ENCODE peak calls at places on chromosome 9, in ten cellular contexts. K, O, E, H, S, F, D, C, I and M are unnamed samples.

GRCh38 chr9:33233659-33234335 is 6.2 kb upstream of the SPINK4 start:
- DNase-seq in O (no peak), D (no peak), K (peak), F (peak), H (no peak), S (peak), I (no peak), E (no peak), C (peak), M (no peak)

GRCh38 chr9:131095666-131096489 is 453 bp upstream of the AIF1L start:
- DNase-seq in O (peak), F (no peak), C (no peak), D (no peak), H (no peak), E (no peak), S (no peak), I (peak), K (no peak), M (no peak)

GRCh38 chr9:109507421-109507838 is 9.3 kb upstream of the PTPN3 start:
- DNase-seq in K (no peak), H (no peak), F (no peak), C (peak), O (peak), S (peak), E (no peak), I (no peak), D (no peak), M (no peak)

GRCh38 chr9:136726631-136727191 is 14.3 kb downstream of the DIPK1B start:
- DNase-seq in C (peak), D (peak), K (no peak), I (no peak), S (no peak), E (no peak), H (no peak), F (peak), O (peak), M (no peak)

GRCh38 chr9:6915635-6916034 is 157.9 kb downstream of the KDM4C start:
- DNase-seq in K (no peak), F (no peak), I (no peak), H (no peak), E (no peak), S (no peak), D (no peak), O (no peak), C (no peak), M (no peak)

GRCh38 chr9:135505406-135506187 is 5.1 kb downstream of the MRPS2 start:
- DNase-seq in H (no peak), D (no peak), F (no peak), K (no peak), C (no peak), I (no peak), O (no peak), S (no peak), E (no peak), M (no peak)

GRCh38 chr9:128702949-128703615 is 779 bp downstream of the PKN3 start:
- DNase-seq in F (peak), I (peak), O (no peak), D (no peak), E (peak), K (no peak), H (no peak), C (no peak), S (no peak), M (no peak)

GRCh38 chr9:129270903-129271431 is 92.9 kb upstream of the IER5L start:
- DNase-seq in E (peak), D (no peak), C (peak), F (no peak), I (no peak), H (no peak), O (no peak), K (peak), S (peak), M (peak)

GRCh38 chr9:93663877-93664548 is 87.6 kb downstream of the PHF2 start:
- DNase-seq in O (no peak), D (no peak), E (peak), F (no peak), I (no peak), C (no peak), K (no peak), S (no peak), H (no peak), M (no peak)

GRCh38 chr9:72680593-72681317 is 159.3 kb downstream of the TMC1 start:
- DNase-seq in S (no peak), E (no peak), C (no peak), H (no peak), K (no peak), F (no peak), D (no peak), I (no peak), O (no peak), M (no peak)

GRCh38 chr9:103992938-103993595 is 101.0 kb upstream of the SMC2 start:
- DNase-seq in C (no peak), D (no peak), O (no peak), F (no peak), H (no peak), E (no peak), I (no peak), S (no peak), K (no peak), M (no peak)

GRCh38 chr9:20592673-20593072 is 29.6 kb downstream of the MLLT3 start:
- DNase-seq in H (no peak), I (no peak), K (no peak), E (no peak), S (no peak), C (no peak), F (no peak), D (no peak), O (peak), M (no peak)

GRCh38 chr9:134178781-134179551 is 14.6 kb upstream of the RNU6ATAC start:
- DNase-seq in O (no peak), I (no peak), D (no peak), K (no peak), C (peak), E (peak), F (peak), H (no peak), S (peak), M (no peak)

GRCh38 chr9:98743329-98743728 is 34.6 kb upstream of the GABBR2 start:
- DNase-seq in E (no peak), F (no peak), D (no peak), K (no peak), I (no peak), H (no peak), C (no peak), S (no peak), O (no peak), M (no peak)

GRCh38 chr9:23728736-23729135 is 97.3 kb downstream of the ELAVL2 start:
- DNase-seq in F (no peak), C (no peak), O (no peak), I (no peak), K (no peak), D (no peak), S (peak), H (no peak), E (no peak), M (no peak)

GRCh38 chr9:89534464-89534863 is 36.6 kb upstream of the SEMA4D start:
- DNase-seq in I (no peak), S (no peak), H (no peak), C (no peak), F (no peak), D (no peak), O (no peak), K (no peak), E (no peak), M (no peak)

GRCh38 chr9:134681061-134681661 is 39.6 kb downstream of the COL5A1 start:
- DNase-seq in O (no peak), H (no peak), E (no peak), I (no peak), D (no peak), K (no peak), S (no peak), C (peak), F (no peak), M (no peak)

GRCh38 chr9:137986268-137987099 is 108.9 kb downstream of the CACNA1B start:
- DNase-seq in O (no peak), E (no peak), F (no peak), H (no peak), S (no peak), C (no peak), K (no peak), I (no peak), D (no peak), M (no peak)

GRCh38 chr9:114406441-114406840 is 18.7 kb upstream of the AKNA start:
- DNase-seq in C (no peak), K (no peak), F (no peak), D (no peak), O (no peak), E (no peak), S (no peak), H (no peak), I (no peak), M (no peak)

GRCh38 chr9:105950894-105951293 is 256.6 kb downstream of the TMEM38B start:
- DNase-seq in D (no peak), S (no peak), H (no peak), I (no peak), O (no peak), E (no peak), K (no peak), F (no peak), C (no peak), M (no peak)

GRCh38 chr9:96214639-96215038 is 87.3 kb downstream of the HSD17B3 start:
- DNase-seq in O (no peak), C (no peak), K (no peak), I (no peak), E (no peak), F (no peak), D (no peak), H (no peak), S (no peak), M (no peak)

GRCh38 chr9:36969216-36969771 is 64.8 kb downstream of the PAX5 start:
- DNase-seq in E (no peak), D (no peak), I (no peak), S (no peak), K (no peak), C (no peak), F (no peak), O (no peak), H (no peak), M (no peak)

GRCh38 chr9:137956039-137956438 is 78.5 kb downstream of the CACNA1B start:
- DNase-seq in H (no peak), I (no peak), C (no peak), F (no peak), O (no peak), D (no peak), S (no peak), K (no peak), E (no peak), M (no peak)

GRCh38 chr9:96644137-96644536 is 11.0 kb downstream of the PRXL2C start:
- DNase-seq in D (no peak), F (no peak), S (no peak), E (no peak), I (no peak), H (no peak), K (no peak), O (no peak), C (no peak), M (no peak)

GRCh38 chr9:123669355-123669754 is 260.6 kb downstream of the DENND1A start:
- DNase-seq in H (no peak), F (no peak), C (no peak), S (no peak), O (no peak), I (peak), E (no peak), D (no peak), K (no peak), M (no peak)

GRCh38 chr9:6090272-6090671 is 74.8 kb upstream of the RANBP6 start:
- DNase-seq in E (no peak), O (peak), K (no peak), F (no peak), D (no peak), C (no peak), I (no peak), S (no peak), H (no peak), M (no peak)

GRCh38 chr9:89712285-89712684 is 107.5 kb downstream of the GADD45G start:
- DNase-seq in C (no peak), E (no peak), H (no peak), K (no peak), F (no peak), O (no peak), S (no peak), D (no peak), I (no peak), M (no peak)

GRCh38 chr9:86357091-86357866 is 3.1 kb upstream of the TUT7 start:
- DNase-seq in F (no peak), C (no peak), O (no peak), K (no peak), H (no peak), I (no peak), S (no peak), D (no peak), E (no peak), M (no peak)

GRCh38 chr9:86355814-86356213 is 1.6 kb upstream of the TUT7 start:
- DNase-seq in I (no peak), C (no peak), H (no peak), F (no peak), K (no peak), D (no peak), O (peak), S (no peak), E (no peak), M (no peak)

GRCh38 chr9:86353591-86354047 is 591 bp downstream of the TUT7 start:
- DNase-seq in O (peak), D (no peak), H (no peak), C (peak), K (no peak), E (no peak), F (no peak), S (no peak), I (no peak), M (peak)

GRCh38 chr9:86354048-86354881 is at the start of gene TUT7:
- DNase-seq in S (peak), K (peak), D (peak), E (peak), C (peak), F (peak), I (peak), H (peak), O (peak), M (peak)

DNA sequence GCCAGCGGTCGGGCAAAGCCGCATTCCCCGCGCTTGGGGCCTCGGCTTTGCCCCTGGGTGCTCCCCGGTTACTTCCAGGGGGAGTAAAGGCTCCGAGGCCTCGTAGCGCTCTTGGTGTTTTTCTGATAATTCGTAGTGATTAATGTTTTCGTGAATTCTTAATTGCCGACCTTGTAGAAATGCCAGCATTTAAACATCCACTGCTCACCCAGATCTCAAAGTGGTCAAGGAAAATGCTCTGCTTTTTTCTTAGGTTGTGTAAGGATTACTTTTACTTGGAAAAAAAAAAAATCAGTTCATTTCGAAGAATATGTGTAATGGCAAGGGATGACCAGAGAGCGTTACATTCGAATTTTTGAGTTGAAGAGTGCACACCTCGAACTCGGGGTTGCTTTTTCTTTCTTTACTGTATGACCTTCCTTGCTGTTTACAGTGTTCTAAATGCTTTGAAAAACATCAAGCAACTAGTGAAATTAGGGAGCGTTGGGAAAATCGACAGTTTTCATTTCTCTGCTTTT is 731 bp upstream of the TUT7 start:
- DNase-seq in I (no peak), F (no peak), E (no peak), C (peak), O (peak), H (no peak), D (no peak), S (no peak), K (no peak), M (no peak)
- H3K4me3 ChIP-seq in I (peak), F (peak), E (peak), C (peak), O (peak), H (peak), D (peak), S (peak), K (peak), M (peak)

GRCh38 chr9:80127920-80128319 is 556.2 kb downstream of the TLE4 start:
- DNase-seq in K (no peak), C (no peak), O (no peak), S (no peak), E (no peak), H (no peak), F (no peak), D (no peak), I (no peak), M (no peak)
- H3K4me3 ChIP-seq in K (no peak), C (no peak), O (no peak), S (no peak), E (no peak), H (no peak), F (no peak), D (no peak), I (no peak), M (no peak)

DNA sequence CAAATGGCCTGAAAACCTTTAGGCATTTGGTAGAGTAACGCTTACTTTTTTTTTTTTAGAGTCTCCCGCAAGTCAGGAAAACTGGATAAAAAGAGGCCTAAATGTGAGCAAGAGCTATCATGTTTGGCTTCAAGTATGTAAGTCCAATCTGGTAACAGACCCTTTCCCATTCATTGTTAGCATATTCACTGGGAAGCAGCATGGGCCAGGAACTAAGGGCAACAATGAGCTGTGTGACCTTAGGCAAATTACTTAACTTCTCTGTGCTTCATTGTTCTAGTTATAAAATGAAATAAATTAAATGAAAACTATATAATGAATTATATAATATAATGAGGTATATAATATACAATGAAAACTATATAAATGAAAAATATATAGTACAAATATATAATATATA is 114.3 kb upstream of the PCA3 start:
- DNase-seq in K (no peak), E (no peak), D (no peak), F (no peak), I (no peak), S (no peak), C (no peak), O (no peak), H (no peak), M (no peak)
- H3K4me3 ChIP-seq in K (no peak), E (no peak), D (no peak), F (no peak), I (no peak), S (no peak), C (no peak), O (no peak), H (no peak), M (no peak)

GRCh38 chr9:121328476-121328875 is 41.6 kb downstream of the STOM start:
- DNase-seq in H (no peak), S (no peak), O (no peak), K (no peak), I (no peak), C (no peak), F (no peak), E (no peak), D (no peak), M (no peak)

GRCh38 chr9:121331549-121331948 is 38.5 kb downstream of the STOM start:
- DNase-seq in F (no peak), K (no peak), S (no peak), D (no peak), C (no peak), H (no peak), O (peak), E (no peak), I (no peak), M (no peak)

GRCh38 chr9:121326924-121327613 is 43.0 kb downstream of the STOM start:
- DNase-seq in E (no peak), K (no peak), D (no peak), H (no peak), C (no peak), F (no peak), S (no peak), O (peak), I (no peak), M (no peak)

GRCh38 chr9:121326130-121326838 is 43.8 kb downstream of the STOM start:
- DNase-seq in O (peak), C (peak), F (no peak), I (peak), D (no peak), E (peak), H (peak), K (no peak), S (peak), M (no peak)

GRCh38 chr9:121328876-121329681 is 41.0 kb downstream of the STOM start:
- DNase-seq in E (no peak), C (no peak), S (no peak), O (no peak), D (no peak), I (no peak), H (no peak), F (no peak), K (no peak), M (no peak)
- H3K4me3 ChIP-seq in E (no peak), C (no peak), S (no peak), O (no peak), D (no peak), I (no peak), H (no peak), F (no peak), K (no peak), M (no peak)